ENCODE peak calls at places on chromosomes 5 and 9, in seven cellular contexts. A is SJSA1, S is adrenal gland, N is IMR-90, T is A549, D is lung, B is fibroblast of lung. O is an unnamed sample. For H3K4me1 and H3K9me3, the result is how much of the 10 kb centered on the place peaks cover.

GRCh38 chr9:11457809-11458785 is 845.3 kb upstream of the PTPRD start:
- DNase-seq in A (no peak), S (no peak), N (no peak), T (no peak), D (no peak), B (no peak), O (no peak)

GRCh38 chr5:148623741-148624140 is 30.6 kb downstream of the HTR4 start:
- DNase-seq in A (no peak), S (no peak), N (no peak), T (no peak), D (no peak), B (peak), O (no peak)

GRCh38 chr5:146560205-146560812 is 44.3 kb upstream of the GPR151 start:
- DNase-seq in A (no peak), S (no peak), N (peak), T (no peak), D (no peak), B (peak), O (peak)

GRCh38 chr5:103260951-103261350 is 2.4 kb downstream of the MACIR start:
- DNase-seq in A (no peak), S (no peak), N (no peak), T (no peak), D (no peak), B (no peak), O (no peak)

GRCh38 chr9:96450613-96451544 is 910 bp downstream of the HABP4 start:
- DNase-seq in A (peak), S (peak), N (peak), T (peak), D (no peak), B (peak), O (peak)

GRCh38 chr5:181191526-181192336 is 13.3 kb downstream of the TRIM7 start:
- DNase-seq in A (peak), S (peak), N (peak), T (peak), D (peak), B (peak), O (peak)

GRCh38 chr9:127779136-127779981 is 893 bp upstream of the SH2D3C start:
- DNase-seq in A (no peak), S (no peak), N (no peak), T (no peak), D (no peak), B (no peak), O (peak)

GRCh38 chr5:1274471-1274870 is 20.4 kb downstream of the TERT start:
- DNase-seq in A (no peak), S (no peak), N (no peak), T (no peak), D (no peak), B (no peak), O (no peak)

GRCh38 chr9:33138768-33139167 is 28.4 kb downstream of the B4GALT1 start:
- DNase-seq in A (no peak), S (no peak), N (no peak), T (no peak), D (no peak), B (no peak), O (no peak)

GRCh38 chr5:41289970-41290464 is 76.7 kb upstream of the C6 start:
- DNase-seq in A (no peak), S (no peak), N (no peak), T (no peak), D (no peak), B (no peak), O (peak)

GRCh38 chr5:112604741-112605390 is 132.8 kb upstream of the APC start:
- DNase-seq in A (no peak), S (no peak), N (no peak), T (no peak), D (no peak), B (no peak), O (no peak)

GRCh38 chr9:91141407-91141973 is 220.2 kb downstream of the AUH start:
- DNase-seq in A (no peak), S (no peak), N (no peak), T (no peak), D (no peak), B (no peak), O (no peak)

GRCh38 chr9:76818271-76818670 is 54.0 kb downstream of the PCA3 start:
- DNase-seq in A (peak), S (peak), N (peak), T (peak), D (peak), B (peak), O (peak)

GRCh38 chr9:70260606-70261005 is 1.8 kb downstream of the SMC5 start:
- DNase-seq in A (no peak), S (no peak), N (no peak), T (no peak), D (no peak), B (no peak), O (no peak)

GRCh38 chr5:174159327-174160247 is 114.1 kb downstream of the NSG2 start:
- DNase-seq in A (peak), S (no peak), N (no peak), T (peak), D (no peak), B (peak), O (no peak)

GRCh38 chr5:174348582-174348981 is 303.1 kb downstream of the NSG2 start:
- DNase-seq in A (no peak), S (no peak), N (peak), T (no peak), D (no peak), B (peak), O (no peak)

GRCh38 chr5:127833999-127834953 is 131.1 kb downstream of the CCDC192 start:
- DNase-seq in A (peak), S (no peak), N (no peak), T (no peak), D (no peak), B (peak), O (no peak)

GRCh38 chr5:133664422-133664821 is 52.1 kb upstream of the FSTL4 start:
- DNase-seq in A (peak), S (no peak), N (peak), T (peak), D (peak), B (peak), O (no peak)

GRCh38 chr5:132661231-132662003 is 3.4 kb downstream of the IL13 start:
- DNase-seq in A (no peak), S (no peak), N (no peak), T (no peak), D (no peak), B (no peak), O (no peak)

GRCh38 chr9:131714821-131715220 is 25.1 kb downstream of the RAPGEF1 start:
- DNase-seq in A (no peak), S (no peak), N (no peak), T (no peak), D (no peak), B (no peak), O (no peak)

GRCh38 chr9:131714161-131714646 is 25.7 kb downstream of the RAPGEF1 start:
- DNase-seq in A (peak), S (no peak), N (peak), T (no peak), D (no peak), B (peak), O (peak)

GRCh38 chr9:131717719-131718460 is 22.0 kb downstream of the RAPGEF1 start:
- DNase-seq in A (no peak), S (no peak), N (no peak), T (no peak), D (no peak), B (no peak), O (no peak)

GRCh38 chr9:131713016-131713415 is 26.9 kb downstream of the RAPGEF1 start:
- DNase-seq in A (no peak), S (no peak), N (no peak), T (no peak), D (no peak), B (no peak), O (no peak)

GRCh38 chr9:131715906-131716305 is 24.0 kb downstream of the RAPGEF1 start:
- DNase-seq in A (no peak), S (no peak), N (no peak), T (no peak), D (no peak), B (no peak), O (no peak)
- H3K4me1 ChIP-seq in A (under half), S (under half), N (under half), T (under half), D (under half), B (under half), O (under half)

DNA sequence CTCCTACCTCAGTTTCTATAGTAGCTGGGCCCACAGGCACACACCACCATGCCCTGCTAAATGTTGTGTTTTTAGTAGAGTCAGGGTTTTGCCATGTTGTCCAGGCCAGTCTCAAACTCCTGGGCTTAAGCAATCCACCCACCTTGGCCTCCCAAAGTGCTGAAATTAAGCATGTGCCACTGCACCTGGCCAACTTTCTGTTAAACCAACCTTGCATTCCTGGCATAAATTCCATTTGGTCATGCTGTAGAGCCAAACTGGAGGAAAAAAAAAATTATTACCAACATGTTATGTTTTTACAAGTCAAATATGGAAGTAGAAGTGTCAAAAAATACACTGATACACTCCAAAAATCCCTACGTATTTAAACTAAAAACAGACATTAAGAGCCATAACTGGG is 54.1 kb downstream of the ERMP1 start:
- DNase-seq in A (no peak), S (no peak), N (no peak), T (no peak), D (no peak), B (no peak), O (no peak)
- H3K9me3 ChIP-seq in A (under half), S (under half), N (under half), T (under half), D (under half), B (under half), O (under half)

DNA sequence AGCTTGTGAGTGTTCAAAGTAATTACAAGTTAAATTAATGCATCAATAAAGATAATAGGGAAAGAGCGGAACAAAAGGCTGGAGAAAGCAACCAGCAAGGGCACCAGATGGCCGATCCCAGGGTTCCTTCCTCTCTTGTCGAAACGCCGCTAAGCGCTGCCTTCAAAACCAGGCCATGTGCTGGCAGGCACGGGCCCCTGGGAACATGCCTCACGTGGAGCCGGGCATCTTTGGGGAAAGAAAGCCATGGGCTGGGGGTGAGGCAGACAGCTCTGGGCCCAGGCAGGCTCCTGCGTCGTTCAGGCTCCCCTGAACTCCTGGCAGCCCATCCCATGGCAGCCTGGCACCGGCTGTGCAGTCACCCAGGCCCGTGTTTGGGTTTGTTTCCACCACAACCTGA is 110.3 kb upstream of the SARDH start:
- DNase-seq in A (no peak), S (no peak), N (no peak), T (no peak), D (no peak), B (no peak), O (peak)
- H3K4me3 ChIP-seq in A (no peak), S (no peak), N (no peak), T (no peak), D (no peak), B (no peak), O (no peak)

GRCh38 chr9:105413486-105414068 is 34.3 kb upstream of the FSD1L start:
- DNase-seq in A (no peak), S (peak), N (peak), T (peak), D (no peak), B (peak), O (no peak)
- H3K4me1 ChIP-seq in A (under half), S (under half), N (under half), T (under half), D (under half), B (under half), O (under half)

GRCh38 chr5:171314728-171315385 is 5.8 kb downstream of the TLX3 start:
- DNase-seq in A (no peak), S (no peak), N (no peak), T (no peak), D (no peak), B (no peak), O (no peak)
- H3K9me3 ChIP-seq in A (under half), S (under half), N (under half), T (under half), D (under half), B (under half), O (under half)

DNA sequence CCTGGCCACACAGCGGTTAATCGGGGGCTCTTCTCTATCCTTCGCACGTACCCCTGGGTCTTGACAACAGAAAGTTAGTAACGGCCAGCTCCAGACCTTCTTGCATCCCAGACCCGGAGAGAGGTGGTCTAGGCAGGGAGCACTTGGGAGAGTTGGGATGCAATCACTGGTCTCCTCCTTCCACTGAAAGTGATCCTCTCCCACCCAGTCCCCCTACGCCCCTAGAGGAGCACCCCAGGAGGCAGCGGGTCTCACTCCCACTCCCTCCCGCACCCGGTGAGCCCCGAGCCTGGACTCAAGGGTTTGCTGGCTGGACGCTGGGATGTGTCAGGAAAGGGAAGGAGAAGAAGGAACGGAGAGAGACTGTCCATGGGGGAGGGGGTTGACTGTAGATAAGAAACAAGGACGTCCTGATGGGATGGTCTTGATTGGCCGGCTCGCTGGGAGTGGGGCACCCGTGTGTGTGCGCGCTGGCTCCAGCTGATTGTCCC is 2.0 kb downstream of the RORB start:
- DNase-seq in A (no peak), S (peak), N (no peak), T (no peak), D (no peak), B (peak), O (peak)
- H3K4me3 ChIP-seq in A (no peak), S (peak), N (no peak), T (no peak), D (no peak), B (peak), O (no peak)

GRCh38 chr9:36835271-36835996 is 198.6 kb downstream of the PAX5 start:
- DNase-seq in A (no peak), S (no peak), N (no peak), T (no peak), D (no peak), B (no peak), O (no peak)
- H3K4me1 ChIP-seq in A (under half), S (under half), N (under half), T (under half), D (under half), B (under half), O (under half)

GRCh38 chr5:106876665-106877194 is 794.0 kb downstream of the EFNA5 start:
- DNase-seq in A (no peak), S (no peak), N (no peak), T (no peak), D (no peak), B (no peak), O (no peak)
- H3K9me3 ChIP-seq in A (under half), S (under half), N (under half), T (under half), D (under half), B (under half), O (under half)

GRCh38 chr5:141477169-141477568 is 1.4 kb downstream of the PCDHGC3 start:
- DNase-seq in A (no peak), S (no peak), N (no peak), T (no peak), D (no peak), B (no peak), O (no peak)

GRCh38 chr5:141476132-141476909 is 555 bp downstream of the PCDHGC3 start:
- DNase-seq in A (peak), S (peak), N (peak), T (peak), D (no peak), B (peak), O (peak)

GRCh38 chr5:141477815-141478214 is 2.0 kb downstream of the PCDHGC3 start:
- DNase-seq in A (no peak), S (no peak), N (no peak), T (no peak), D (no peak), B (no peak), O (no peak)

GRCh38 chr5:141479776-141480175 is 4.0 kb downstream of the PCDHGC3 start:
- DNase-seq in A (no peak), S (no peak), N (peak), T (no peak), D (no peak), B (no peak), O (no peak)

GRCh38 chr5:141478321-141478945 is 2.7 kb downstream of the PCDHGC3 start:
- DNase-seq in A (no peak), S (no peak), N (peak), T (no peak), D (peak), B (peak), O (peak)
- H3K4me3 ChIP-seq in A (no peak), S (no peak), N (peak), T (no peak), D (peak), B (peak), O (no peak)

GRCh38 chr5:110768138-110768845 is 29.5 kb downstream of the SLC25A46 start:
- DNase-seq in A (no peak), S (no peak), N (peak), T (no peak), D (no peak), B (peak), O (no peak)
- H3K4me1 ChIP-seq in A (under half), S (under half), N (under half), T (under half), D (under half), B (under half), O (under half)